ENCODE peak calls at places on chromosomes 12 and 14, in four cellular contexts. R, L, Q and M are unnamed samples.

GRCh38 chr12:119182701-119183493 is 4.2 kb downstream of the HSPB8 start:
- DNase-seq in Q (no peak), L (no peak), R (no peak), M (no peak)

GRCh38 chr12:60266381-60266852 is 670.6 kb downstream of the SLC16A7 start:
- DNase-seq in L (no peak), Q (no peak), R (no peak), M (no peak)

GRCh38 chr14:104767634-104767918 is 14.6 kb downstream of the SIVA1 start:
- DNase-seq in R (no peak), L (no peak), Q (no peak), M (no peak)

GRCh38 chr14:105765893-105766614 is 239.7 kb downstream of the TMEM121 start:
- DNase-seq in Q (no peak), L (no peak), R (no peak), M (no peak)

GRCh38 chr12:12357697-12358476 is 1.0 kb downstream of the BORCS5 start:
- DNase-seq in Q (peak), R (peak), L (no peak), M (no peak)

GRCh38 chr12:16165506-16165905 is 112.0 kb downstream of the SLC15A5 start:
- DNase-seq in Q (no peak), R (peak), L (no peak), M (no peak)

GRCh38 chr12:64180951-64181350 is 41.1 kb downstream of the KICS2 start:
- DNase-seq in L (no peak), R (no peak), Q (no peak), M (no peak)

GRCh38 chr12:56154246-56154771 is 1.9 kb downstream of the MYL6B start:
- DNase-seq in R (peak), L (no peak), Q (no peak), M (no peak)

GRCh38 chr12:2248087-2248900 is 195.5 kb downstream of the CACNA1C start:
- DNase-seq in L (no peak), Q (no peak), R (no peak), M (no peak)

GRCh38 chr14:25048170-25049126 is 1.5 kb downstream of the STXBP6 start:
- DNase-seq in R (peak), L (no peak), Q (no peak), M (no peak)

GRCh38 chr12:107247650-107248049 is 154.3 kb upstream of the CRY1 start:
- DNase-seq in Q (peak), R (no peak), L (no peak), M (no peak)

GRCh38 chr14:95296595-95297365 is 22.9 kb downstream of the CLMN start:
- DNase-seq in R (no peak), L (no peak), Q (no peak), M (no peak)

GRCh38 chr14:54676822-54677708 is 110.1 kb downstream of the SAMD4A start:
- DNase-seq in R (no peak), Q (no peak), L (no peak), M (no peak)

GRCh38 chr14:96889091-96889490 is 91.9 kb downstream of the VRK1 start:
- DNase-seq in Q (no peak), R (no peak), L (no peak), M (no peak)

GRCh38 chr12:66269757-66270383 is 32.4 kb upstream of the HELB start:
- DNase-seq in R (peak), Q (no peak), L (no peak), M (no peak)

GRCh38 chr12:28909291-28909690 is 239.8 kb upstream of the FAR2 start:
- DNase-seq in R (no peak), L (no peak), Q (no peak), M (no peak)

GRCh38 chr14:95516554-95517209 is at the start of gene SYNE3:
- DNase-seq in L (peak), Q (peak), R (no peak), M (peak)

GRCh38 chr12:14618990-14619389 is 51.3 kb upstream of the PLBD1 start:
- DNase-seq in L (no peak), R (peak), Q (no peak), M (no peak)

GRCh38 chr12:54680374-54680773 is 32.2 kb upstream of the DCD start:
- DNase-seq in L (peak), R (peak), Q (peak), M (no peak)

GRCh38 chr14:98994571-98994970 is 277.4 kb downstream of the BCL11B start:
- DNase-seq in R (no peak), L (no peak), Q (no peak), M (no peak)

GRCh38 chr12:24960222-24960855 is 11.4 kb upstream of the BCAT1 start:
- DNase-seq in Q (peak), R (peak), L (no peak), M (no peak)

DNA sequence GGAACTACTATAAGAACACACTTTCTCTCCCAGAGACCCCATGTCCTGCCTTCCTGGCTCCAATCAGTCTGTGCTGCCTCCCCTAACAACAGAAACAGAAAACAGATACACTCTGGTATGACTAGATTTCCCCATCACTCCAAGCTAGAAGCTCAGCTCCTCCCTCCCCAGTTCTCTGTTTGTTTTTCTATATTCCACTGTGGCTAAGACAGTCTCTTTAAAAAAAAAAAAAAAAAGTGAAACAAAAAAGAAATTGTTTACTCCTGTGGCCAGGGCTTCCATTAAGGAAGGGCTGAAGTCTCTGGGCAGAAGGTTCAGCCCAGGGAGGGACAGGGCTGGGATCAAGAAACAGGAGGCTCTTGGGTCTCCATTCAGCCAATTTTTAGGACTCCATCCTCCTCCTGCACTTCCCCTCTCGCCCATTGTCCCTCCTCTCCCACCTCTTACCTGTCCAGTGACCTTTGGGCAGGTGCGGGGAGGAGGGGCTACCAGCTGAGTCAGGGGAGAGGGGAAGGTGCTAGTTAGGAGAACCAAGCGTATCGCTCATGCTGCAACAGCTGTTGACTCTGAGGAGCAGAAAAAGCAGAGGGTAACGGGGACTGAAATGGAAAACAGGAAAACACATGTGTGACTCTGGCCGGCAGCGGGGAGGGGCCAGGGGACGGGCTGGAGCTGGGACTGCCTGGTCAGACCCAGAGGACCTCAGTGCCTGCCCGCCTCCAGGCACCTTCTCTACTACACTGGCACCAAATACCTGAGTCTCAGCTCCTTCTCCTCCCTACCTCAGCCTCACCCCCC is 4.2 kb upstream of the SLC7A7 start:
- DNase-seq in L (no peak), Q (peak), R (no peak), M (no peak)
- TF ChIP-seq TAF1 in L (no peak), Q (no peak), R (no peak), M (no peak)

GRCh38 chr12:122995503-122996187 is 15.2 kb downstream of the ARL6IP4 start:
- DNase-seq in Q (no peak), R (no peak), L (no peak), M (no peak)
- TF ChIP-seq TAF1 in Q (no peak), R (no peak), L (no peak), M (no peak)

GRCh38 chr12:7060353-7060954 is at the start of gene C1S:
- DNase-seq in R (peak), L (no peak), Q (peak), M (no peak)
- TF ChIP-seq TAF1 in R (no peak), L (no peak), Q (peak), M (no peak)

DNA sequence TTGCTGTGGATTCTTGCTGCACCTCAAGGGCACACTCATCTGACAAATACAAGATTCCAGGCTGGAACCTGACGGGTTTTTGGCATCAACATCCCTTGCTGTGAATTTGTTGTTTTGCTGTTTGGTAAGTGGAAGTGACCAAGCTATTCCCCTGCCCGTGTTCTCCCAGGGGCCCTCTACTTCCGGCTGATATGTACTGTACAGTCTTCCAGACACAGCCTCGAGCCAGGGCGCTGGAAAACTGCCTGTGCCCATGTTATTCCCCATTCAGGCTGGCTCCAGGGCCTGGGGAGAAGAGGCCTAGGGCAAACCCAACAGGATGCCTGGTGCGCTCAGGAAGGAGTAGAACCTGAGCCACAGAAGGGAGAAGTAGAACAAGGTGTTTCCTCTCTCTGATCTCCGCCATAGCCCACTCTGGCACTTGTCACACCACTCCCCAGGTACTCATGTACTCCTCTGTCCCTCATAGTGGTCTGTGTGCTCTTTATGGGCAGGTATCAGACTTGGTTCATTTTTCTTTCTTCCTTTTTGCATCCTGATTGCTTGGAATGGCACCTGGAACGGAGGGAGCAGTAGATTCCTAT is 67.8 kb upstream of the LTA4H start:
- DNase-seq in R (no peak), L (no peak), Q (no peak), M (no peak)
- TF ChIP-seq TAF1 in R (no peak), L (no peak), Q (no peak), M (no peak)

GRCh38 chr12:95335948-95336347 is 118.3 kb downstream of the VEZT start:
- DNase-seq in Q (no peak), R (no peak), L (no peak), M (no peak)

GRCh38 chr12:95339086-95339788 is 121.6 kb downstream of the VEZT start:
- DNase-seq in Q (no peak), R (no peak), L (no peak), M (no peak)

GRCh38 chr12:95342008-95342407 is 124.4 kb downstream of the VEZT start:
- DNase-seq in Q (no peak), R (no peak), L (no peak), M (no peak)

GRCh38 chr12:95337176-95337575 is 119.6 kb downstream of the VEZT start:
- DNase-seq in Q (no peak), R (no peak), L (no peak), M (no peak)

DNA sequence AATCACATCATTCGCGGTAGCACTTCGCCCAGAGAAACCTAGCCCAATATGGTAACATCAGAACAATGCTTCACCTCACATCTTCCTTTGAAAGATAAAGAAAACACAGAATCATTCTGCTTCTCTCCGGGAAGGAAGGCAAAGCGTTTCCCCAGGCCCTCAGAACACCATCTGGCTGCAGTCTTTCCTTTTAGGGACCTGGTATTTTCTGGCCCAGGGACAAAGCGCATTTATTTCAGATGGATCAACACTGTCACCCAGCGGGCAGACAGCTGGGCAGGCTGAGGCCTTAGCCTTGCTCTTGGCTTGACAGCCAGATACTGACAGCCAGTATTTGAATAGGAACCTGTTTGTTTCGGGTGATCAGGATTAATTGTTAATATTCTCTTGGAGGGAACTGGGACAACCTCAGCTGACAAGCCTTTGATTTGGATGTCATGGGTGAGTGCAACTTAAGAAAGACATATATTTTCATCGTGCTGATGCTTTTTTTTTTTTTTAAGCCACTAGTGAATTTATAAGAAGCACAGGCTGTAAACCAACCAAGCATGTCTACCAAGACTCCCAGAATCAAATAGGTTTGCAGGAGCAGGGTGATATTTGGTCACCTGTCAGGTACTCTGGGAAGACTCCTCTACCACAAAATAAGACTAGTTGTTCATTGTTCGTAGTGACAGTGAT is 118.9 kb downstream of the VEZT start:
- DNase-seq in L (no peak), R (peak), Q (peak), M (no peak)
- TF ChIP-seq TAF1 in L (no peak), R (no peak), Q (peak), M (no peak)

GRCh38 chr12:120647375-120647755 is 6.9 kb downstream of the CABP1 start:
- DNase-seq in R (no peak), Q (no peak), L (no peak), M (no peak)

GRCh38 chr12:120652671-120653435 is 12.4 kb downstream of the CABP1 start:
- DNase-seq in R (no peak), Q (no peak), L (no peak), M (no peak)

GRCh38 chr12:120651821-120652220 is 11.4 kb downstream of the CABP1 start:
- DNase-seq in L (no peak), R (no peak), Q (no peak), M (no peak)

GRCh38 chr12:120650249-120650690 is 9.8 kb downstream of the CABP1 start:
- DNase-seq in L (no peak), Q (no peak), R (no peak), M (no peak)

GRCh38 chr12:120649442-120650248 is 9.2 kb downstream of the CABP1 start:
- DNase-seq in L (no peak), Q (no peak), R (no peak), M (no peak)
- TF ChIP-seq TAF1 in L (no peak), Q (no peak), R (no peak), M (no peak)

GRCh38 chr12:47736877-47737676 is 11.8 kb upstream of the ENDOU start:
- DNase-seq in Q (no peak), L (no peak), R (peak), M (no peak)
- TF ChIP-seq TAF1 in Q (no peak), L (no peak), R (no peak), M (no peak)

GRCh38 chr12:48903363-48903981 is 21.8 kb downstream of the FKBP11 start:
- DNase-seq in Q (no peak), L (no peak), R (no peak), M (no peak)
- TF ChIP-seq TAF1 in Q (no peak), L (no peak), R (no peak), M (no peak)

DNA sequence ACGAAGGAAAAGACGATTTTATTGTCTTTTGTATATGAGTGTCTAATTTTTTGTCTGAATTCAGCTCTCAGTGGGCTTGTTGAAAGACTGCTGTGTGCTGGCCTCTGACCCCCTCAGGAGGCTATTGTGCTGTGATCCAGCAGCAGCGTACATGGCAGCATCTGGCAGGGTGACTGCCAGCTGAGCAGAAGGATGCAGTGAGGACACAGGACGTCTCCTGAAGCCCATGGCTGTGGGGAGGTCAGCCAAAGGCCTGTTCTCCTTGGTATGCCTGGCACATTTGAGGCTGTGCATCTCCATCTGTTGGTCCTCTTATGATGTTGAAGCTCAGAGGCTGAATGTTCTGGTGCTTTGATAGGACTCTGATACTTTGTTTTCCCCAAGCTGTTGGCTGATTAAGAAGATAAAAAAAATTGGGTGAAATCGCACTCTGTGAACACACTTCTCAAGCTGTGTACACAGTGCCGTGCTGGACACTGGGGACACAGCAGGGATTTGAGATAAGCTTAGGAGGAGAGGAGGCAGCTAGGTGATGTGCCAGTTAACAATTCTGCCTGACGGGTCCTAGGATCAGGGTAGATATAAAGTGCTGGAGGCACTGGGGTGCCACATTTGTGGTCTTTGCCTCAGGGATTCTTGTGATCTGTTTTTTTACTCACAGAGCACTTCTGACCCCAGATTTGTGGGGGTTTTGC is 37.5 kb downstream of the EID3 start:
- DNase-seq in R (no peak), L (no peak), Q (no peak), M (no peak)
- TF ChIP-seq TAF1 in R (no peak), L (no peak), Q (no peak), M (no peak)